ENCODE peak calls at places on chromosomes 5 and 9, in four cellular contexts. J is hepatocyte, M is GM23338, X is MM.1S. H is an unnamed sample. For H3K27me3, the result is how much of the 10 kb centered on the place peaks cover.

GRCh38 chr5:14258840-14259239 is 115.7 kb downstream of the TRIO start:
- DNase-seq in J (no peak), M (peak), X (no peak), H (peak)

GRCh38 chr9:121612511-121612998 is 38.9 kb upstream of the DAB2IP start:
- DNase-seq in J (peak), M (no peak), X (no peak), H (no peak)

GRCh38 chr9:133226219-133227171 is 17.4 kb upstream of the OBP2B start:
- DNase-seq in J (no peak), M (peak), X (no peak), H (no peak)

GRCh38 chr9:32703635-32704034 is 68.2 kb upstream of the TAF1L start:
- DNase-seq in J (no peak), M (peak), X (no peak), H (no peak)

GRCh38 chr9:123424131-123424530 is 68.1 kb downstream of the CRB2 start:
- DNase-seq in J (no peak), M (no peak), X (no peak), H (no peak)

GRCh38 chr9:75891277-75892167 is 1.0 kb downstream of the PCSK5 start:
- DNase-seq in J (peak), M (peak), X (peak), H (peak)

GRCh38 chr9:110588296-110588695 is 8.8 kb upstream of the SVEP1 start:
- DNase-seq in J (no peak), M (no peak), X (no peak), H (no peak)

GRCh38 chr9:77892955-77893514 is 138.6 kb downstream of the GNAQ start:
- DNase-seq in J (no peak), M (no peak), X (no peak), H (no peak)

GRCh38 chr5:166947045-166947444 is 1344.4 kb upstream of the WWC1 start:
- DNase-seq in J (no peak), M (no peak), X (no peak), H (no peak)

GRCh38 chr9:114007991-114008666 is 70.0 kb downstream of the AMBP start:
- DNase-seq in J (no peak), M (no peak), X (no peak), H (no peak)

GRCh38 chr9:131237931-131238401 is 38.3 kb downstream of the FAM78A start:
- DNase-seq in J (peak), M (peak), X (peak), H (peak)

GRCh38 chr5:96880402-96881164 is 4.3 kb downstream of the ERAP2 start:
- DNase-seq in J (no peak), M (no peak), X (no peak), H (peak)

GRCh38 chr9:128399851-128400250 is 20.8 kb upstream of the CERCAM start:
- DNase-seq in J (no peak), M (no peak), X (no peak), H (no peak)

GRCh38 chr9:126861707-126862460 is 1.4 kb downstream of the ZBTB34 start:
- DNase-seq in J (peak), M (peak), X (no peak), H (peak)

GRCh38 chr9:101582593-101582992 is 12.2 kb downstream of the PPP3R2 start:
- DNase-seq in J (no peak), M (no peak), X (no peak), H (peak)

GRCh38 chr9:32419921-32420320 is 35.5 kb downstream of the ACO1 start:
- DNase-seq in J (no peak), M (no peak), X (no peak), H (peak)

GRCh38 chr9:84782228-84782866 is 112.8 kb downstream of the NTRK2 start:
- DNase-seq in J (no peak), M (no peak), X (no peak), H (no peak)

GRCh38 chr5:82355921-82356454 is 77.8 kb upstream of the RPS23 start:
- DNase-seq in J (no peak), M (no peak), X (no peak), H (peak)

GRCh38 chr5:160187091-160187490 is 42.2 kb upstream of the FABP6 start:
- DNase-seq in J (no peak), M (peak), X (no peak), H (no peak)

GRCh38 chr5:130762031-130762430 is 403.0 kb downstream of the HINT1 start:
- DNase-seq in J (peak), M (no peak), X (no peak), H (peak)

GRCh38 chr5:57843016-57843402 is 360.4 kb upstream of the ACTBL2 start:
- DNase-seq in J (no peak), M (no peak), X (no peak), H (no peak)

GRCh38 chr9:134319306-134320194 is 6.7 kb upstream of the RXRA start:
- DNase-seq in J (no peak), M (no peak), X (no peak), H (no peak)

GRCh38 chr5:149779071-149779470 is 49.0 kb downstream of the PPARGC1B start:
- DNase-seq in J (no peak), M (no peak), X (no peak), H (no peak)

GRCh38 chr5:65292196-65292595 is 189.5 kb downstream of the ADAMTS6 start:
- DNase-seq in J (no peak), M (no peak), X (no peak), H (peak)

GRCh38 chr9:35658894-35659220 is 765 bp downstream of the CCDC107 start:
- DNase-seq in J (peak), M (no peak), X (peak), H (peak)

GRCh38 chr9:133058550-133059320 is 3.0 kb upstream of the CEL start:
- DNase-seq in J (no peak), M (no peak), X (peak), H (no peak)

GRCh38 chr5:79133121-79133656 is 21.6 kb downstream of the BHMT start:
- DNase-seq in J (peak), M (peak), X (peak), H (peak)

DNA sequence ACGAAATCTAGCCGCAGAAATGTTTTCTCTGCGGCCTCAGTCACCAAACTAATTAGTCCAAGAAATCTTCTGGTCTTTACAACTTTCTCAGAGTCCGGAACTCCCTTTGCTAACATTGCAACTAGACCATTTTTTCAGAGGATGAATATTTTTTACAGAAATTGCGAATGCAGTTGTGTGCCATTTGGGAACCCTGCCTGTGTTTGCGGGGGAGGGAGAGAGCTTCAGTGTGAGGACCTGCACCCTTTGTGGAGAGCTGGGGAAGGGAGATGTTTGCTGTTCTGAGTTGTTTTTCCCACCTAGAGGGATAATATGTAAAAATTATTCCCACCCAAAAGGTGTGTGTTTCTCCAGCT is 2.1 kb downstream of the IRX1 start:
- DNase-seq in J (no peak), M (no peak), X (no peak), H (no peak)
- H3K27me3 ChIP-seq in J (half or more), M (half or more), X (under half), H (under half)

GRCh38 chr9:27282269-27282668 is 14.7 kb downstream of the EQTN start:
- DNase-seq in J (no peak), M (no peak), X (no peak), H (no peak)

GRCh38 chr9:27280249-27280648 is 16.7 kb downstream of the EQTN start:
- DNase-seq in J (no peak), M (no peak), X (no peak), H (no peak)

GRCh38 chr9:27278374-27278773 is 18.6 kb downstream of the EQTN start:
- DNase-seq in J (no peak), M (no peak), X (no peak), H (no peak)

GRCh38 chr9:27280858-27281257 is 16.1 kb downstream of the EQTN start:
- DNase-seq in J (no peak), M (no peak), X (no peak), H (no peak)

DNA sequence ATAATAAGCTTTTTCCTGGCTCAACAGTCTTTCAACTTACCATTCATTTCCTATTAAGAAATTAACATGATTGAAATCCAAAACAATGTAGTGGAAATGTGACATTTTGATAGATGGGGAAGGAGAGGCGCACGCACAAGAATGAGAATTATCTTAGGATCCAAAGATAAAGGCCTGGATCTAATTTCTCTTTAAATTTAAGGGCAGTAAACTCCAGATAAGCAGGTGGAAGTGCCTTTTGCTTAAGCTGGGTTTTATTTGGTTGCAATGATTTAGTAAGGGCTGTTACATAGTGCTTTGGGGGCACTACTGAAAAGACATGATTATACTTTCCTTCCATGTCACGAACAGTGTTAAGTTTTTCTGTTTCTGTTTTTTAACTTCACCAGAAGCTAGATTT is 17.3 kb downstream of the EQTN start:
- DNase-seq in J (no peak), M (no peak), X (no peak), H (no peak)
- H3K4me2 ChIP-seq in J (no peak), M (no peak), X (no peak), H (no peak)

DNA sequence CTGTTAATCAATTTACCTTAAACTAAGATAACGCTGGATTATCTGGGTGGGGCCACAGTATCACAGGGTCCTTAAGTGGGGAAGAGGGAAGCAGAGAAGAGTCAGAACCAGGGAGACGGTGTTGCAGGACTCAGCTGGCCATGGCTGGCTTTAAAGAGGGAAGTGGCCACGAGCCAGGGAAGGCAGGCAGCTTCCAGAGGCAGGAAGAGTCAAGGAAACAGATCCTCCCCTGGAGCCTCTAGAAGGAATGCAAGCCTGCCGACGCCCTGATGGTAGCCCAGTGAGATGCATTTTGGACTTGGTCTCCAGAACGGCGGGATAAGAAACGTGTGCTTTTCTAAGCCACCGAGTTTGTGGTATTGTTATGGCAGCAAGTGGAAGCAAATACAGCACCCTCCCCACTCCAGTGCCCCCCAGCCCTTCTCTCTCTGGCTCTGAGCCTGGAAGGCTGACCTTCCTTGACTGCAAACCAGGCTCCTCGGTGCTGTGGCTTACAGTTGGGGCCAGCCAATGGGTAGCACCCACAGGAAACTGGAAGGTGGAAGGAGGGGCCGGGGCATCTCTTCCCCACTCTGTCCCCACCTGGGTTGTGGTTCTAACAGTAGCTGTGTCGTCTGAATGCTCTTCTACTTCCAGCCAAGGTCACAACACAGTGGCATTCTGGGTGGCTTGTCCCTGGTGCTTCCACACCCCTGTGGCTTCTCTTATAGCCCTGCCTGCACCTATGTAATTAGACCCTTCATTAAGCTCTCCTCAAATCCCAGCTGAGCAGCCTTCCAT is 30.1 kb upstream of the UNC5A start:
- DNase-seq in J (no peak), M (no peak), X (no peak), H (no peak)
- H3K27me3 ChIP-seq in J (under half), M (under half), X (half or more), H (under half)

GRCh38 chr5:138732933-138733332 is 20.3 kb upstream of the CTNNA1 start:
- DNase-seq in J (no peak), M (no peak), X (no peak), H (no peak)
- H3K4me2 ChIP-seq in J (no peak), M (no peak), X (no peak), H (no peak)

DNA sequence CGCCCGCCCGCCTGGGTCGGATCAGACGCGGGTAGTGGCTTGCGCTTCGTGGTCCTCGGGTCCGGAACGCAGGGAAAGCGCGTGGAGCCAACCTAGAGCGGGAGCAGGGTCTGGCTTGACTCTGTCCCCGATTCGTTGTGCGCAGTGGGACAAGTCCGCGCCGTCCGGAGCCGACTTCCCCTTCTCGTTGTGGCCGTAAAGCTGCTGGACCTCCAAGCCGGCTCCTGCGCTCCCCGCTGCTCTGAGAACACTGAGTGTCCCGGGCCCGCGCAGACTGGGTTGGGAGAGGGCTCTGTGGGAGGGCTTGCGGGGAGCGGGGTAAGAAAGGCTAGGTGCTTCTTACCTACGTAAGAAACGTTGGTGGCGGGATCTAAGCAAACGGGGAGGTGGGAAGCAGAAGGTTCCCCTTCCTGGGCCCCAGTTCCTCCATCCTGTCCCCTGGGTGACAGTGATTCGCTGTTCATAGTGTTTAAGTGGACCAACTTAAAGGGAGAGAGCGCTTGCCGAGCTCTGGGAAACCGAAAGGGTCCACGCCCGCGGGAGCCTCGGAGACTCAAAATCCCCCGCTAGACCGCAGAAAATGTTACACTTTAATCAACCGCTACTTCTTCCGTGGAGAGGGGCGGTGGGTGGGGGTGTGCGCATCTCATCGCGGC is 4.3 kb upstream of the FOXE1 start:
- DNase-seq in J (no peak), M (peak), X (no peak), H (no peak)
- H3K27me3 ChIP-seq in J (half or more), M (half or more), X (under half), H (half or more)

GRCh38 chr5:175658299-175659145 is 651 bp downstream of the HRH2 start:
- DNase-seq in J (peak), M (peak), X (peak), H (no peak)
- H3K4me2 ChIP-seq in J (peak), M (peak), X (peak), H (no peak)

GRCh38 chr5:85549229-85549628 is 1068.5 kb upstream of the COX7C start:
- DNase-seq in J (no peak), M (no peak), X (no peak), H (no peak)
- H3K27me3 ChIP-seq in J (under half), M (under half), X (under half), H (under half)

DNA sequence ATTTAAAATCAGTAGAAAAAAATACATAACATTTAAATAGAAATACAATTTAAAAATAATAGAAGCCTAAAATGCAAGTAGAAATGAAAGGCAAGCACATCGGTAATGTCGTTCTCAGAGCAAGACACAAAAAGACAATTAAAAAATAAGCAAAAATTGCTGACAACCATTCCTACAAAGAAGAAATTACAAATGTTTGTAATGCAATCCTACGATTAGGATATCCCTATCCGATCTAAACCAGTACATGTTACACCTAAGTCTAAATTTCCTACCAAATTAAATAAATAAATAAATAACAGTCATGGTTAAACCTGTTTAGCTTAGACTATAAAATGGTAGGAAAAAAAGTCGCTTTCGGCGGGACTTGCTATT is 90.0 kb downstream of the ANXA2R start:
- DNase-seq in J (no peak), M (no peak), X (no peak), H (no peak)
- H3K4me2 ChIP-seq in J (no peak), M (peak), X (peak), H (peak)

H was measured in fibroblast of lung.